ENCODE peak calls at places on chromosomes 7 and 10, in five cellular contexts. R, A, P, C and S are unnamed samples.

GRCh38 chr7:130853503-130854279 is 119.7 kb upstream of the KLF14 start:
- DNase-seq in A (peak; percentile 92), C (peak; percentile 94), P (no peak), R (no peak), S (no peak)

GRCh38 chr7:42262907-42263466 is 26.0 kb upstream of the GLI3 start:
- DNase-seq in R (no peak), C (peak; percentile 90), P (no peak), A (peak; percentile 57), S (peak; percentile 53)

GRCh38 chr7:100022621-100023020 is 7.2 kb downstream of the ZKSCAN1 start:
- DNase-seq in C (no peak), P (no peak), R (no peak), A (peak; percentile 62), S (no peak)

GRCh38 chr7:95012001-95012400 is 104.6 kb downstream of the PPP1R9A start:
- DNase-seq in C (no peak), A (no peak), P (no peak), R (no peak), S (no peak)

GRCh38 chr10:92594194-92594593 is 1.3 kb downstream of the KIF11 start:
- DNase-seq in R (no peak), P (no peak), C (no peak), A (no peak), S (no peak)

GRCh38 chr7:22270371-22270770 is 86.6 kb downstream of the RAPGEF5 start:
- DNase-seq in C (no peak), P (no peak), A (no peak), R (no peak), S (no peak)

GRCh38 chr7:101743995-101744360 is 73.4 kb upstream of the CUX1 start:
- DNase-seq in P (peak; percentile 69), A (no peak), R (peak; percentile 49), C (no peak), S (peak; percentile 38)

GRCh38 chr10:86654411-86655172 is at the start of gene OPN4:
- DNase-seq in C (no peak), A (no peak), P (no peak), R (no peak), S (no peak)

GRCh38 chr10:103905441-103905840 is 12.5 kb downstream of the STN1 start:
- DNase-seq in R (no peak), A (no peak), C (no peak), P (no peak), S (no peak)

GRCh38 chr10:110392860-110393732 is 88.4 kb upstream of the SMNDC1 start:
- DNase-seq in A (no peak), P (no peak), R (no peak), C (peak; percentile 41), S (no peak)

GRCh38 chr7:139034336-139034735 is 1.5 kb downstream of the ZC3HAV1L start:
- DNase-seq in A (no peak), R (no peak), C (peak; percentile 17), P (no peak), S (no peak)

GRCh38 chr7:139588632-139589031 is 65.1 kb downstream of the CLEC2L start:
- DNase-seq in R (no peak), A (no peak), C (no peak), P (no peak), S (no peak)

GRCh38 chr10:114749014-114749413 is 72.6 kb upstream of the FHIP2A start:
- DNase-seq in A (no peak), C (no peak), P (no peak), R (peak; percentile 27), S (no peak)

GRCh38 chr7:73647725-73648592 is 19.7 kb upstream of the VPS37D start:
- DNase-seq in P (peak; percentile 38), A (no peak), R (peak; percentile 43), C (no peak), S (no peak)

GRCh38 chr10:97498841-97499560 is at the start of gene UBTD1:
- DNase-seq in C (no peak), R (peak; percentile 60), A (no peak), P (peak; percentile 55), S (no peak)

GRCh38 chr7:112669306-112669705 is 120.9 kb downstream of the TMEM168 start:
- DNase-seq in P (no peak), R (no peak), C (no peak), A (peak; percentile 40), S (no peak)

GRCh38 chr7:47435889-47436312 is 146.0 kb downstream of the TNS3 start:
- DNase-seq in R (peak; percentile 76), C (peak; percentile 73), A (no peak), P (peak; percentile 58), S (peak; percentile 48)

GRCh38 chr10:77629775-77630565 is 7.6 kb downstream of the KCNMA1 start:
- DNase-seq in R (no peak), C (no peak), A (no peak), P (no peak), S (no peak)

GRCh38 chr7:138898255-138898654 is 82.9 kb downstream of the KIAA1549 start:
- DNase-seq in P (no peak), A (no peak), C (no peak), R (no peak), S (no peak)

GRCh38 chr7:126700807-126701604 is 551.7 kb downstream of the GRM8 start:
- DNase-seq in P (peak; percentile 48), A (peak; percentile 91), C (peak; percentile 91), R (peak; percentile 59), S (peak; percentile 37)

GRCh38 chr7:109772161-109772560 is 1202.5 kb downstream of the DNAJB9 start:
- DNase-seq in R (no peak), P (no peak), A (no peak), C (no peak), S (no peak)

GRCh38 chr7:95469850-95470249 is 15.9 kb upstream of the ASB4 start:
- DNase-seq in P (no peak), R (no peak), C (no peak), A (no peak), S (no peak)

GRCh38 chr10:84007482-84007881 is 131.8 kb upstream of the GHITM start:
- DNase-seq in R (no peak), C (no peak), A (no peak), P (no peak), S (no peak)

GRCh38 chr10:29204119-29204518 is 84.8 kb upstream of the LYZL1 start:
- DNase-seq in C (no peak), P (peak; percentile 25), R (peak; percentile 37), A (no peak), S (no peak)

GRCh38 chr10:70530315-70530714 is 51.7 kb downstream of the PALD1 start:
- DNase-seq in P (no peak), C (no peak), R (no peak), A (no peak), S (no peak)

GRCh38 chr10:44046605-44047004 is 338.3 kb downstream of the CXCL12 start:
- DNase-seq in C (peak; percentile 80), R (no peak), A (peak; percentile 73), P (no peak), S (peak; percentile 14)

GRCh38 chr7:152103066-152103465 is 77.6 kb downstream of the GALNT11 start:
- DNase-seq in R (no peak), C (no peak), A (no peak), P (no peak), S (no peak)

GRCh38 chr7:49453486-49453885 is 320.0 kb upstream of the VWC2 start:
- DNase-seq in C (no peak), A (no peak), P (no peak), R (no peak), S (no peak)

GRCh38 chr7:139825666-139826290 is 3.3 kb upstream of the TBXAS1 start:
- DNase-seq in C (peak; percentile 23), R (no peak), A (no peak), P (no peak), S (no peak)

GRCh38 chr7:17056491-17057142 is 174.8 kb upstream of the AGR3 start:
- DNase-seq in A (no peak), P (no peak), C (peak; percentile 63), R (no peak), S (no peak)

GRCh38 chr7:70047891-70048448 is 449.7 kb downstream of the AUTS2 start:
- DNase-seq in C (no peak), A (no peak), R (no peak), P (no peak), S (no peak)

GRCh38 chr7:55193245-55193644 is 171.9 kb upstream of the LANCL2 start:
- DNase-seq in C (no peak), A (no peak), P (no peak), R (no peak), S (no peak)

GRCh38 chr10:114301177-114301576 is 62.1 kb downstream of the VWA2 start:
- DNase-seq in C (no peak), P (no peak), A (peak; percentile 90), R (no peak), S (no peak)

DNA sequence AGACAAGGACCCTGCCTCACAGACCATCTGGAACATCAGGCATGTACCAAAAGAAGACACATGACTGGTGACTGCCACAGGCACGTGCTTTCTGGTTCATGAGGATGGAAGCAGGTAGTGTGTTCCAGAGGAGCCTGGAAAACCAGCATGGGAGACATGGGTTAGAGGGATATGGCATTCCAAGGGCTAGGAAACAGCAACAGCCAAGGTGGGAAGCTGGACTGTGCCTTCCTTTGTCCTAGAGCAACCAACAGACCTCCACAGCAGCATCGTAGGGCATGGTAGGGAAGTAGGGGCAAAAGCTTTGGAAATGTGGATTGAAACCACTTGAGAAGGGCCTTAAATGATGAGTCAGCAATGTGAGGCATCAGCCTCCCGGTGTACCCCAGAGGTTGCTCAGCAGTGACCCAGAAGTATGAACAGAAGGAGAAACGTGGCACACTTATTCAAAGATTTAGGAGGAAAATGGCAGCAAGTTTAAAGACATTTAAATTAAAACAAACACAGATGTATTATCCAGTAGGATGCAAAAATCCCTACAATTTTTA is 51.0 kb downstream of the PRLHR start:
- DNase-seq in R (no peak), C (no peak), A (no peak), P (no peak), S (no peak)
- TF ChIP-seq CTCF in R (no peak), C (peak; percentile 34), A (no peak), P (peak; percentile 8), S (peak; percentile 6)

DNA sequence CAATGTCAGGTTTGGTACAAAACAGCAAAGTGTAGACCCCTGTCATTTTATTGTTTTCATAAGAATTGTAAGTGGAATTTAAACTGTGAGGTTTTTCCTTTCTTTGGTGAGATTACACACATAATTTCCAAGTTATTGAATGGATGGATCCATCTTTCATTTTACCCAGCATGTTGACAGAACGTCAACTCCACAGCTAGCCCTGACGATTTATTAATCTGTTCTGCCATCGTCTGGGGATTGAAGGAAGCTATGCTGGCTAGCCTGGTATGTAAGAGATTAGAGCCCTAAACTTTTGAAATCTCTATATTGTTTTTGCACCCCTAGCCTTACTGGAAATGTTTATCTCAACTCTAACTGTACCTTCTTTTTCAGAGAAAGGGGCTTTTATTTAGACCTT is 8.6 kb downstream of the WNT16 start:
- DNase-seq in C (no peak), A (no peak), R (no peak), P (no peak), S (no peak)
- TF ChIP-seq CTCF in C (no peak), A (peak; percentile 80), R (peak; percentile 13), P (no peak), S (no peak)

GRCh38 chr7:103877565-103877964 is 111.9 kb downstream of the RELN start:
- DNase-seq in R (no peak), P (no peak), C (no peak), A (no peak), S (no peak)
- TF ChIP-seq CTCF in R (no peak), P (peak; percentile 18), C (no peak), A (no peak), S (no peak)

GRCh38 chr7:108037748-108038147 is 34.8 kb upstream of the LAMB1 start:
- DNase-seq in C (no peak), R (no peak), A (no peak), P (no peak), S (no peak)

GRCh38 chr7:108034586-108034985 is 31.6 kb upstream of the LAMB1 start:
- DNase-seq in A (no peak), P (no peak), C (no peak), R (peak; percentile 28), S (no peak)

GRCh38 chr7:108033776-108034497 is 31.0 kb upstream of the LAMB1 start:
- DNase-seq in R (no peak), P (no peak), C (no peak), A (no peak), S (no peak)

GRCh38 chr7:108037140-108037539 is 34.2 kb upstream of the LAMB1 start:
- DNase-seq in A (no peak), P (no peak), R (no peak), C (no peak), S (no peak)
- TF ChIP-seq CTCF in A (no peak), P (no peak), R (no peak), C (no peak), S (no peak)